ENCODE peak calls at places on chromosomes 12 and 14, in four cellular contexts. K is tibial nerve, P is substantia nigra, W is sigmoid colon. V is an unnamed sample.

GRCh38 chr12:66688836-66689439 is 10.1 kb upstream of the GRIP1 start:
- DNase-seq in K (no peak), P (no peak), W (no peak), V (no peak)

GRCh38 chr14:97290065-97290464 is 492.9 kb downstream of the VRK1 start:
- DNase-seq in K (no peak), P (no peak), W (no peak), V (no peak)

GRCh38 chr12:46265734-46266133 is 3.1 kb downstream of the SLC38A1 start:
- DNase-seq in K (no peak), P (no peak), W (no peak), V (no peak)

GRCh38 chr14:96202441-96203094 is 2.1 kb upstream of the BDKRB2 start:
- DNase-seq in K (no peak), P (no peak), W (no peak), V (no peak)

GRCh38 chr14:101721951-101722661 is 39.4 kb upstream of the PPP2R5C start:
- DNase-seq in K (no peak), P (no peak), W (no peak), V (peak; percentile 73)

GRCh38 chr14:93007225-93007997 is 84.5 kb downstream of the CHGA start:
- DNase-seq in K (no peak), P (no peak), W (peak; percentile 86), V (peak; percentile 83)

GRCh38 chr14:70013269-70013873 is 134.2 kb downstream of the SMOC1 start:
- DNase-seq in K (no peak), P (no peak), W (no peak), V (no peak)

GRCh38 chr14:100827140-100827517 is 1.2 kb downstream of the MEG3 start:
- DNase-seq in K (no peak), P (no peak), W (no peak), V (no peak)

GRCh38 chr12:54051081-54051912 is 2.3 kb upstream of the HOXC4 start:
- DNase-seq in K (no peak), P (no peak), W (no peak), V (no peak)

GRCh38 chr12:54051916-54052744 is 1.5 kb upstream of the HOXC4 start:
- DNase-seq in K (no peak), P (no peak), W (no peak), V (no peak)

GRCh38 chr12:54053625-54054441 is at the start of gene HOXC4:
- DNase-seq in K (no peak), P (no peak), W (no peak), V (no peak)

GRCh38 chr12:54054442-54055332 is 1.1 kb downstream of the HOXC4 start:
- DNase-seq in K (no peak), P (no peak), W (no peak), V (no peak)

GRCh38 chr12:54052745-54053624 is 650 bp upstream of the HOXC4 start:
- DNase-seq in K (no peak), P (no peak), W (no peak), V (no peak)
- H3K27ac ChIP-seq in K (peak overlapping the region; percentile 89), P (peak overlapping the region; percentile 64), W (peak overlapping the region; percentile 58), V (peak overlapping the region; percentile 66)

DNA sequence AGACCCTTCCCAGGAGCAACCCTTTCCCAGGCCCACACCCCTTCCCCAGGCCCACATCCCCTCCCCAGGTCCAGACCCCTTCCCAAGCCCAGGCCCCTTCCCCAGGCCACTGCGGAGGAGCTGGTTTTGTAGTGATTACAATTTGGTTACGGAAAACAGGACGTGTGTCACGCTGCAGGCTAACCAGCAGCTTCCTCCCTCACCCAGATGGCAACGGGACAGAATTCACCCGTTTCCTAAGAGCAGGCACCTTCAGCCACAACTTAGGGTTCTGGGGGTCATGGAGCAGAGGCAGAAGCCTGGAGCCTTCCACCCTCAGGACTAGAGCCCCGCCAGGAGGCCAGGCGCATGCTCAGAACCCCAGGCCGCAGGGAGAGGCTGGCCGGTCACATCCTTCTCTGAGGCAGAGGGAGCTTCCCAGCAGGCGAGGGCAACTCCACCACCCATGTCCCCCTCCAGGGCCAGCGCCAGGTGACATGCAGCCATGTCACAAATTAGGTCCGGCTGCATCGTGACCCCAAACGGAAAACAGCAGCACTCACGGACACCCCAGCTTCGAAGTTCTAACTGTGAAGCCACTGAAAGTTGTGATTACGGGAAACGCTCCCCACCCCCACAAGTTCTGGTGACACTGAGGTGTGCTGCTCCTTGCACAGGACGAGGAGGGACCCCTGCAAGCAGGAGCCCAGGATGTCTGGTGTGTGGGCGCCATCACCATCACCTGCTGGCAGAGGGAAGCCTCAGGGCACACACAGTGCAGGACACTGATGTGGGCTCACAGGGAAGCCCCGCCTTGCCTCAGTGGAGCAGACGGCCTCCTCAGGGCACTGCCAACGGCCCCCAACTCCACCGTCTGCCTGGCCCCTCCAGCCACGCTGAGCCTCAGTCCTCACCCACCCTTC is 7.7 kb downstream of the BRF1 start:
- DNase-seq in K (no peak), P (no peak), W (no peak), V (no peak)
- H3K27ac ChIP-seq in K (no peak overlapping the region), P (no peak overlapping the region), W (no peak overlapping the region), V (no peak overlapping the region)

GRCh38 chr12:8665729-8666128 is 3.1 kb upstream of the MFAP5 start:
- DNase-seq in K (no peak), P (no peak), W (no peak), V (no peak)
- H3K27ac ChIP-seq in K (peak overlapping the region; percentile 92), P (no peak overlapping the region), W (peak overlapping the region; percentile 76), V (no peak overlapping the region)

GRCh38 chr12:100913872-100914600 is 119.5 kb downstream of the ANO4 start:
- DNase-seq in K (no peak), P (no peak), W (no peak), V (no peak)
- H3K27ac ChIP-seq in K (no peak overlapping the region), P (no peak overlapping the region), W (no peak overlapping the region), V (no peak overlapping the region)

DNA sequence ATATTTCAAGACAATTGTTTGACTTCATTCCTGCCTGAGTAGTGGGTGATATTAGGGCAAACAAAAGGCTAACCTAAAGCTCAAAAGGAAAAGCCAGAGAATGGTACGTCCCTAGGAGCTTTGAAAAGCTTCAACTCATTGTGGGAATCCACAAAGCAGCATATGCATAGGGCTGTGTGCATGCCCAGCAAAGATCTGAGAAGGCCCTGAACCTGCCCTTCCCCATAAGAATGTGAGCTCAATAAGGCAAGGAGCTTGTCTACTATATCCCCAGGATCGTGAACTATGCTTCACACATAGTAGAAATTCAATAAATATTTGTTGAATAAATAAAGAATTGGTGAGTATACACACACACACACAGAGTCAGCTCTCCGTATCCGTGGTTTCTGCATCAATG is 19.1 kb upstream of the RAD52 start:
- DNase-seq in K (no peak), P (no peak), W (no peak), V (no peak)
- H3K27ac ChIP-seq in K (no peak overlapping the region), P (no peak overlapping the region), W (no peak overlapping the region), V (no peak overlapping the region)

GRCh38 chr12:50006266-50006665 is 19.0 kb downstream of the RACGAP1 start:
- DNase-seq in K (no peak), P (no peak), W (no peak), V (no peak)
- H3K27ac ChIP-seq in K (no peak overlapping the region), P (peak overlapping the region; percentile 55), W (peak overlapping the region; percentile 71), V (no peak overlapping the region)

DNA sequence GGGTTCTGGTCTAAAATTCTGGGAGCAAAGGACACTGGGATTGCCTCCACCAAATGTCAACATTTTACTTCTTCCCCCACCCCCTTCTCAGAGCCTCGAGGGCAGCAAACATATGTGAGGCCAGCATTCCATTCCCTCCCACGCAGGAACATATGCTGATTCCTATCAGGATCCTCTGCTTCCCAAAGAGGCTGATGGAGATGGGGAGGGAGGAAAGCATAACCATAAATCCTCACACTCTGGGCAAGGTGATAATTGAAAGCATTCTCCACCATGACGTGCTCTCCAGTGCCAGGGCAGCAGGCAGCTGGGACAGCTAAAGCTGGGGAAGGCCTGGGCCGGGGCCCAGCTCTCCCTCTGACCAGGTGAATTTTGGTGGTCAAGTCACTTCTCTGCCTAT is 395.0 kb downstream of the ZFP36L1 start:
- DNase-seq in K (no peak), P (no peak), W (no peak), V (no peak)
- H3K27ac ChIP-seq in K (peak overlapping the region; percentile 38), P (peak overlapping the region; percentile 49), W (peak overlapping the region; percentile 52), V (peak overlapping the region; percentile 16)

V was measured in ascending aorta.